ENCODE peak calls at places on chromosomes 2 and 18, in nine cellular contexts. J is psoas muscle, U is right cardiac atrium, T is pancreas, W is GM12865, Q is HCT116, L is brain microvascular endothelial cell, E is GM12878, O is AG10803. B is an unnamed sample.

GRCh38 chr18:79744625-79745024 is 53.1 kb upstream of the KCNG2 start:
- DNase-seq in J (no peak), Q (no peak), O (no peak), T (no peak), L (no peak), E (no peak), U (no peak), W (no peak), B (no peak)

GRCh38 chr18:44943201-44943881 is 262.7 kb downstream of the SETBP1 start:
- DNase-seq in T (no peak), L (peak; percentile 81), E (no peak), O (peak; percentile 93), Q (no peak), U (no peak), J (no peak), W (no peak), B (no peak)

GRCh38 chr2:111618953-111619902 is 264.8 kb downstream of the ANAPC1 start:
- DNase-seq in W (no peak), J (no peak), O (peak; percentile 31), L (no peak), E (no peak), Q (peak; percentile 21), T (no peak), U (no peak), B (no peak)

GRCh38 chr2:98378901-98379300 is 32.6 kb downstream of the CNGA3 start:
- DNase-seq in O (peak; percentile 65), Q (no peak), L (no peak), J (no peak), U (peak; percentile 70), W (no peak), T (peak; percentile 30), E (no peak), B (no peak)

GRCh38 chr2:237888389-237888788 is 29.0 kb downstream of the RAMP1 start:
- DNase-seq in U (no peak), Q (no peak), T (no peak), W (no peak), L (peak; percentile 14), O (peak; percentile 56), J (no peak), E (no peak), B (no peak)

GRCh38 chr18:74804677-74805076 is 207.0 kb downstream of the ZNF407 start:
- DNase-seq in J (no peak), W (no peak), E (no peak), L (no peak), Q (no peak), U (no peak), T (no peak), O (no peak), B (no peak)

GRCh38 chr18:4399929-4400328 is 55.2 kb downstream of the DLGAP1 start:
- DNase-seq in O (no peak), J (no peak), W (no peak), U (no peak), L (no peak), E (no peak), T (no peak), Q (no peak), B (no peak)

GRCh38 chr18:78564030-78564429 is 415.6 kb upstream of the SALL3 start:
- DNase-seq in U (no peak), T (no peak), O (no peak), J (no peak), E (no peak), W (no peak), L (no peak), Q (no peak), B (no peak)

GRCh38 chr2:10940607-10941006 is 28.9 kb downstream of the KCNF1 start:
- DNase-seq in Q (no peak), U (no peak), T (no peak), J (no peak), O (no peak), L (no peak), W (no peak), E (no peak), B (no peak)

DNA sequence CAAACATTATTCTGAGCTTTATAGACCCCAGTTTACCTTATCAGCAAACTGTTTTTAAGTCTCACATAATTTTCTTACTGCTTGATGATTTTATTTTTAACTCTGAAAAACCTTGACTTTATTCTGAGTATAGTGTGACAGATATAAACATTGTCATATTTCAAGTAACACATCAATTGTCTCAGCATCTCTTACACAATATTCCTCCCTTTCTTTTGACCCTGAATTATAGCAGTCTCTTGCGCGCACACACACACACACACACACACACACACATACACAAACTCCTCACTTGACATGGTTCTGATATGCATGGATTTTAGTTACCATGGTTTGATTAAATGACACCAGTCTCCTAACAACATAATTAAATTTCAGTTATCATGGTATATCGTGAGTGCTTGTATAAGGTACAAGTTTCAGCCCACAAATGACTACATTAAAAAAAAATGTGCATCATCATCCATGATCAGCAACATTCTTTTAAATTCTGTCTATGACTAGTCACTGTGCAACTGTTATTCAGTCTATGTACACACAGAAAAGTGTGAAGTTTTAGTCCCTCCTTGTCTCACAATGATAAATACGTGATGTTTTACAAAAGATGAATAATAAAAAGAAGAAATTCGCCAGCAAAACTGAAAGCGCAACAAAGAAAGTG is 39.5 kb upstream of the TACR1 start:
- DNase-seq in Q (no peak), T (no peak), W (no peak), L (peak; percentile 45), U (no peak), O (peak; percentile 83), E (no peak), J (no peak), B (peak; percentile 65)
- H3K4me3 ChIP-seq in Q (no peak overlapping the region), T (no peak overlapping the region), W (no peak overlapping the region), L (no peak overlapping the region), U (no peak overlapping the region), O (no peak overlapping the region), E (no peak overlapping the region), J (no peak overlapping the region), B (peak overlapping the region; percentile 46)

DNA sequence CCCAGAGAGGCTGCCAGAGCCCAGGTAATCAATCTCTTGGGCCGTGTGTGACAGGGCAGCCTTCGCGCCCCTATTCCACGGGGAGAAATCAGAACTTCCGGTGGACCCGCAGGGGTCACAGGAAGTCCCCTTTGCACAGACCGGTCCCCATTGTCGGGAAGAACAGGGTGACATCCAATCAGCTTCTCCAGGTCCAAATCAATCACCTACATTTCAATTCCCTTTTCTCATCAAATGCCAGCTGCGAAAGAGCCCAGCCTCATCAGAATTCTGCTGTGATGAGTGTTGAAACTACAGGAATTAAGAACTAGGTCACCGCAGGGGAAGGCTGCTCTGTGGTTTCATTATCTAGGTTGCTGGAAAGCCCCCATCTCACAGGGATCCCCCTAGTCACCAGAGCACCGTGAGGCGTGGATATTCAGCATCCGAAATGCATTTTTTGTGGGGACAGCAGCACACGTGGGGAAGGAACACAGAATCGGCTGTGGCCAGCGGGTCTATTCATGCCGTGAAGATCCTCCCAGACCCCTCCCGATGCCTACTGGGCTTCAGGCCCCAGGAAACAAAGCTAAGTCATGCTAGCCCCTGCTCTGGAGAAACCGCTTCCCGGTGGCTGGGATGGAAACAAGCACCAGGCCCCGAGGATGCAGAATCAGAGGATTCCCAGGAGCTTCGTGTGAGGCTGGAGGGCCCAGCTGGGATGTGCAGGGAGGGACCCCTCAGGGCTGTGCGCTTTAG is 193.7 kb upstream of the ID2 start:
- DNase-seq in L (no peak), T (no peak), Q (no peak), E (peak; percentile 95), O (no peak), U (no peak), W (peak; percentile 93), J (no peak), B (no peak)
- H3K4me3 ChIP-seq in L (no peak overlapping the region), T (no peak overlapping the region), Q (no peak overlapping the region), E (peak overlapping the region; percentile 75), O (no peak overlapping the region), U (no peak overlapping the region), W (peak overlapping the region; percentile 63), J (no peak overlapping the region), B (no peak overlapping the region)

GRCh38 chr2:144830543-144830942 is 310.6 kb upstream of the ZEB2 start:
- DNase-seq in W (no peak), J (no peak), O (peak; percentile 40), U (no peak), Q (no peak), L (peak; percentile 7), E (no peak), T (no peak), B (no peak)

GRCh38 chr2:144834954-144835633 is 315.2 kb upstream of the ZEB2 start:
- DNase-seq in W (no peak), O (peak; percentile 71), Q (no peak), J (no peak), E (no peak), U (peak; percentile 15), L (peak; percentile 86), T (no peak), B (peak; percentile 59)

GRCh38 chr2:144835634-144836351 is 315.9 kb upstream of the ZEB2 start:
- DNase-seq in Q (peak; percentile 12), O (peak; percentile 11), L (peak; percentile 4), T (no peak), U (no peak), J (no peak), E (no peak), W (no peak), B (no peak)

GRCh38 chr2:144834363-144834762 is 314.4 kb upstream of the ZEB2 start:
- DNase-seq in T (no peak), E (no peak), L (no peak), W (no peak), J (no peak), O (no peak), Q (no peak), U (no peak), B (no peak)

GRCh38 chr2:144832048-144832447 is 312.1 kb upstream of the ZEB2 start:
- DNase-seq in U (no peak), J (no peak), L (no peak), O (no peak), Q (no peak), W (no peak), T (no peak), E (no peak), B (no peak)
- H3K4me3 ChIP-seq in U (no peak overlapping the region), J (no peak overlapping the region), L (no peak overlapping the region), O (no peak overlapping the region), Q (no peak overlapping the region), W (no peak overlapping the region), T (no peak overlapping the region), E (no peak overlapping the region), B (no peak overlapping the region)

GRCh38 chr2:166184789-166185188 is 57.0 kb upstream of the SCN1A start:
- DNase-seq in J (no peak), E (no peak), W (no peak), O (no peak), T (no peak), Q (no peak), L (no peak), U (no peak), B (no peak)

GRCh38 chr2:166180951-166181812 is 53.4 kb upstream of the SCN1A start:
- DNase-seq in E (no peak), T (peak; percentile 81), W (peak; percentile 54), J (peak; percentile 44), L (peak; percentile 66), U (peak; percentile 16), O (peak; percentile 42), Q (peak; percentile 13), B (no peak)

GRCh38 chr2:166179201-166179600 is 51.4 kb upstream of the SCN1A start:
- DNase-seq in L (no peak), O (peak; percentile 33), W (no peak), J (no peak), E (no peak), T (no peak), Q (no peak), U (no peak), B (no peak)

DNA sequence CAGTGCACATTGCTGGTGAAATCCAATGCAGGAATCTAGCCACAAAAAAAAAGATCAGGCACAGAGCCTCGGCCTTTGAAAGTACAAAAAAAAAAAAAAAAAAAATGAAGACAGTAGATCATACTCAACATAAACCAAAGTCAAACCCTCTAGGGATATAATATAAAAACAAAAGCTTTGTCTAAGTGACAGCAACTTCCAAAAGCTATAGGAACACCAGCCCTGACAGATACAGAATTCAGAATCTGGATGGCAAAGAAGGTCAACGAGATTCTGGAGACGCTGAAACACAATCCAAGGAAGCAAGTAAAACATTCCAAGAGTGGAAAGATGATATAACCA is 54.0 kb upstream of the SCN1A start:
- DNase-seq in J (no peak), L (no peak), W (no peak), T (no peak), Q (no peak), U (no peak), E (no peak), O (no peak), B (no peak)
- H3K4me3 ChIP-seq in J (no peak overlapping the region), L (no peak overlapping the region), W (no peak overlapping the region), T (no peak overlapping the region), Q (no peak overlapping the region), U (no peak overlapping the region), E (no peak overlapping the region), O (no peak overlapping the region), B (no peak overlapping the region)